ENCODE peak calls at places on chromosome 6, in four cellular contexts. T, R, Q and X are unnamed samples.

GRCh38 chr6:105318660-105319059 is 84.2 kb downstream of the PREP start:
- DNase-seq in T (no peak), Q (no peak), R (no peak), X (peak; percentile 80)

GRCh38 chr6:125906158-125906998 is 50.2 kb upstream of the HINT3 start:
- DNase-seq in T (peak; percentile 62), R (peak; percentile 72), Q (peak; percentile 28), X (peak; percentile 38)

GRCh38 chr6:85015396-85015990 is 251.1 kb upstream of the TBX18 start:
- DNase-seq in T (peak; percentile 73), R (peak; percentile 84), Q (no peak), X (peak; percentile 67)

GRCh38 chr6:19301980-19302379 is 535.2 kb upstream of the ID4 start:
- DNase-seq in T (no peak), Q (no peak), R (no peak), X (peak; percentile 69)

GRCh38 chr6:39666706-39667489 is 58.3 kb downstream of the KIF6 start:
- DNase-seq in Q (no peak), R (peak; percentile 41), T (no peak), X (no peak)

GRCh38 chr6:25122001-25122400 is 157.2 kb upstream of the CARMIL1 start:
- DNase-seq in Q (no peak), T (no peak), R (no peak), X (peak; percentile 16)

GRCh38 chr6:20630617-20631448 is 96.6 kb downstream of the CDKAL1 start:
- DNase-seq in Q (no peak), T (no peak), R (no peak), X (no peak)

GRCh38 chr6:133254552-133255228 is 13.5 kb downstream of the EYA4 start:
- DNase-seq in T (no peak), R (no peak), Q (no peak), X (peak; percentile 71)

GRCh38 chr6:149137594-149137993 is 179.9 kb upstream of the TAB2 start:
- DNase-seq in Q (no peak), T (no peak), R (no peak), X (peak; percentile 53)

GRCh38 chr6:2854394-2854982 is 12.8 kb upstream of the SERPINB1 start:
- DNase-seq in T (no peak), R (no peak), Q (no peak), X (peak; percentile 45)

GRCh38 chr6:166637806-166638458 is 10.9 kb upstream of the RPS6KA2 start:
- DNase-seq in R (no peak), T (no peak), Q (no peak), X (no peak)

GRCh38 chr6:166639921-166640320 is 12.9 kb upstream of the RPS6KA2 start:
- DNase-seq in Q (no peak), T (no peak), R (no peak), X (no peak)

GRCh38 chr6:166642646-166643045 is 15.6 kb upstream of the RPS6KA2 start:
- DNase-seq in T (no peak), R (no peak), Q (no peak), X (no peak)

GRCh38 chr6:166638566-166638965 is 11.5 kb upstream of the RPS6KA2 start:
- DNase-seq in Q (no peak), R (no peak), T (no peak), X (no peak)

DNA sequence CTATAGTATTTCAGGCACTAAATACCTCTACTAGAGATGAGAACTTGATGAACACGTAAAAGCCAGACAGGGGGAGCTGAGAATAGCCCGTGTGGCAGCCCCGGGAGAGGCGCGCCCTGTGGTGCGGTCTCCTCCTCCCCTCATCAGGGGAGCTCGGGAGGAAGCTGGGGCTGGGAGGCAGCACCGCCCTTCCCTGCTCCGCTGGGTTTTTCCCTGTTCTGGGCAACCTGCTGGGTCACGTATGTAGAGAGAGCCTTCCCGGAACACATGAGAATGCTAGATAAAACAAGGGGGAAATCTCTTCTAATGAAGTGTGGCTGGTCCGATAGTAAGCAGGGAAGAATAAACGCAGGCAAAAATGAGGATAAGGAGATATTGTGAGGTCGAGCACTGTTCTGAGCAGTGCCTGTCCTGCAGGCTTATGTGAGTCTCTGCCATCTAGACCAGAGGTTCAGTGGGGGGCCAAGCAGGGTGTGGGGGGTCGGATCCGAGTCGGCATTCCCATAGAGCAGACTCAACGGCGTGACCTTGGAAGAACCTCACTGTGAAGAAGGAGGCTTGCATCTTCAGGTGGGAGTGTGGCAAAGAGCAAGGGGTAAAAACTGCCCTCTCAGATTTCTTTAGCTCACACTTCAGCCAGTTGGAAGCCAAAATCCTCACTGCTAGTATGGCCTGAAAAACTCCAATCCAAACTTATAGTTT is 13.4 kb upstream of the RPS6KA2 start:
- DNase-seq in R (peak; percentile 32), T (no peak), Q (no peak), X (no peak)
- TF ChIP-seq CTCF in R (no peak), T (no peak), Q (no peak), X (no peak)

DNA sequence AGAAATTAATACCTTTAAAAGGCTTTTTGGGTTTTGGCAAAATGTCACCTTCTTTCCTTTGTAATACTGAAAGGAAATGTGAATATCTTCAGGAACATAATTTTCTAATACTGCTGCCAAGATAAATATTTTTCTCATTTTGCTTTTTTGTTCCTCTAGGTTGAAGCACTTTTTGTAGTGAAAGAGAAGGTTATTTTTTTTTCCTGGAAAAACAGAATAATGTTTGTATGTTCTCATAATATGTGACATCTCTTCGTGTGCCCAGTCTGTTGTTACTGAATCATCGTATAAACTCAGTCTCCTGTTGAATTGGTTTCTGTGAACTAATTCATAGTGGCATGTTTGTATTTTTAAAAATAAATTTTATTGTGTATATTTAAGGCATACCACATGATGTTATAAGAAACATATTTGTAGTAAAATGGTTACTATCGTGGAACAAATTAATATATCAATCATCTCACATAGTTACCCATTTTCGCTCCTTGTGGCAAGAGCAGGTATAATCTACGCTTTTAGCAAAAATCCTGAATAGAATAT is 74.4 kb downstream of the SH3BGRL2 start:
- DNase-seq in Q (no peak), R (no peak), T (no peak), X (no peak)
- TF ChIP-seq CTCF in Q (no peak), R (no peak), T (no peak), X (no peak)

GRCh38 chr6:106752641-106753040 is 123.3 kb downstream of the QRSL1 start:
- DNase-seq in R (no peak), T (no peak), Q (no peak), X (no peak)

GRCh38 chr6:106750146-106750900 is 120.9 kb downstream of the QRSL1 start:
- DNase-seq in Q (no peak), R (no peak), T (no peak), X (no peak)

GRCh38 chr6:106754215-106754614 is 124.8 kb downstream of the QRSL1 start:
- DNase-seq in Q (no peak), R (no peak), T (no peak), X (no peak)

GRCh38 chr6:106749611-106750010 is 120.2 kb downstream of the QRSL1 start:
- DNase-seq in T (no peak), R (no peak), Q (no peak), X (no peak)

DNA sequence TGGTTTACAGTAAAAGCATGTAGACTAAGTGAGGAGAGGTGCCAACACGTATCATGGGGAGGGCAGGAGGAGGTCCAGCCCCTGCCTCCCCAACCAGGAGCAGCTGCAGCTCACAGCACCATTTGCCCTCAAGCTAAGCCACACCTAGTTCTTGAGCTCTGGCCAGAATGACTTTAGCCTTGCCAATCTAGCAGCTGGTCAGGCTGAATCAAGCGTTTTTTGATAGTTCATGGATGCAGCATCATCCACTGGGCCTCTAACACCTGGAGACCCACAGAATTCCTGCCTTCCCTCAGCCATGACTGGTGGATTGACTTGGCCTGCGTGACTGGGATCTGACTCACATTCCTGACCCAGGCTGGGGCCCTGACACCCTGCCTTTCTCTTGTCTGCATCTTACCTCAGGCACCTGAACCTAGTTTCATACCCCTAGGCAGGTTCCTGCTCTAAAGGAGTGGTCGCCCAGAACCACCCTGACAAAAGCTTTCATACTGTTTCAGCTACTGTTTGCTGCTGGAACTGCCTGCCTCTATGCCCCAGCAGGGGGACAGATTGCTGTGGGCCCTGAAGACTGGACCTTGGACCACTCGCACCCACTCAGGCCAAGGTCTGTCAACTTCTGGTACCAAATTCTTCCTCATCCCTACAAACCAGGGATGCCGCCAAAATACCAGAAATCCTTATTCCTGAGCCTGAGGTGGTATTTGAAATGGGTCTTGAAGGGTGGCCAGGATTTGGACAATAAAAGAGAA is 122.3 kb downstream of the QRSL1 start:
- DNase-seq in T (no peak), Q (no peak), R (peak; percentile 28), X (no peak)
- TF ChIP-seq CTCF in T (no peak), Q (no peak), R (no peak), X (no peak)

GRCh38 chr6:6483168-6483567 is 105.4 kb upstream of the LY86 start:
- DNase-seq in Q (no peak), R (no peak), T (no peak), X (no peak)

GRCh38 chr6:6474170-6474920 is 114.2 kb upstream of the LY86 start:
- DNase-seq in T (no peak), Q (no peak), R (no peak), X (no peak)

DNA sequence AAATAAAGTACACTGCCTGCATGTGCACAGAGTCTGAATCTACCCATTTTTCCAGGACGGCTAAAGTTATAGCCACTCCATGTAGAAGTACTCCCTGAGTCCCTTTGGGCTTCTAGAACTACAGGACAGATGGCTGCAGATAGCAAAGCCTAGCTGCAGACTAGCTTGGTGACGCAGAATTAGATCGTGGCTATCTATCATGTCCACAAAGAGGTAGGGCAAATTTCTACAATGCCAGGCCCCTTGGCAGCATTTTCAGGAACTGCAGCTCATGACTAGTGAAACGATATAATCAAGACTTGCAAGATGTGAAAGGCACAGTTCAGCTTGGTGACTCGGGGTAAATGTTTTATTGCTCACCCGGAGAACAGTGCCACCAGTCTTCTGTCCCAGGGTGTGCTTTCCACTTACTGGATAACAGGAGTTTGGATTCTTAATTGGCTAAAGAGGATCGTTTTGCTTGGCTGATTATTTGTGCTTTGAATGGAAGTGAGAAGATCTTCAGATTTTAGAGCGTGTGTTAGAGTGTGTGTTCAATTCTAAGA is 108.7 kb upstream of the LY86 start:
- DNase-seq in R (no peak), T (no peak), Q (no peak), X (no peak)
- TF ChIP-seq CTCF in R (no peak), T (no peak), Q (no peak), X (no peak)